ENCODE peak calls at places on chromosome 12, in eight cellular contexts. G is MCF 10A, O is GM23338, Q is PC-3, K is BJ, V is endothelial cell, T is IMR-90, Z is mammary epithelial cell. H is an unnamed sample.

GRCh38 chr12:118061011-118061875 is at the start of gene WSB2:
- DNase-seq in G (no peak), O (peak), Q (peak), K (no peak), V (peak), T (peak), Z (peak), H (peak)

GRCh38 chr12:74900232-74900631 is 309.4 kb downstream of the KCNC2 start:
- DNase-seq in G (no peak), O (no peak), Q (no peak), K (no peak), V (no peak), T (no peak), Z (no peak), H (no peak)

GRCh38 chr12:62192486-62193250 is 67.5 kb upstream of the USP15 start:
- DNase-seq in G (peak), O (peak), Q (peak), K (peak), V (peak), T (peak), Z (peak), H (peak)

GRCh38 chr12:64160021-64160717 is 61.9 kb downstream of the KICS2 start:
- DNase-seq in G (peak), O (no peak), Q (peak), K (no peak), V (no peak), T (no peak), Z (no peak), H (no peak)

GRCh38 chr12:104216461-104217058 is 981 bp downstream of the TXNRD1 start:
- DNase-seq in G (no peak), O (no peak), Q (no peak), K (no peak), V (no peak), T (no peak), Z (no peak), H (no peak)

GRCh38 chr12:87336814-87337336 is 692.3 kb downstream of the C12orf50 start:
- DNase-seq in G (no peak), O (no peak), Q (peak), K (no peak), V (no peak), T (no peak), Z (no peak), H (no peak)

GRCh38 chr12:69129014-69129413 is 110.4 kb upstream of the CPSF6 start:
- DNase-seq in G (no peak), O (no peak), Q (no peak), K (no peak), V (no peak), T (no peak), Z (no peak), H (no peak)

GRCh38 chr12:55025508-55025907 is 5.7 kb downstream of the NEUROD4 start:
- DNase-seq in G (no peak), O (no peak), Q (no peak), K (no peak), V (no peak), T (no peak), Z (no peak), H (no peak)

GRCh38 chr12:132322206-132323132 is 6.9 kb downstream of the GALNT9 start:
- DNase-seq in G (no peak), O (no peak), Q (no peak), K (no peak), V (no peak), T (no peak), Z (no peak), H (no peak)

GRCh38 chr12:79223761-79224160 is 359.2 kb downstream of the SYT1 start:
- DNase-seq in G (no peak), O (no peak), Q (no peak), K (no peak), V (no peak), T (no peak), Z (no peak), H (no peak)

DNA sequence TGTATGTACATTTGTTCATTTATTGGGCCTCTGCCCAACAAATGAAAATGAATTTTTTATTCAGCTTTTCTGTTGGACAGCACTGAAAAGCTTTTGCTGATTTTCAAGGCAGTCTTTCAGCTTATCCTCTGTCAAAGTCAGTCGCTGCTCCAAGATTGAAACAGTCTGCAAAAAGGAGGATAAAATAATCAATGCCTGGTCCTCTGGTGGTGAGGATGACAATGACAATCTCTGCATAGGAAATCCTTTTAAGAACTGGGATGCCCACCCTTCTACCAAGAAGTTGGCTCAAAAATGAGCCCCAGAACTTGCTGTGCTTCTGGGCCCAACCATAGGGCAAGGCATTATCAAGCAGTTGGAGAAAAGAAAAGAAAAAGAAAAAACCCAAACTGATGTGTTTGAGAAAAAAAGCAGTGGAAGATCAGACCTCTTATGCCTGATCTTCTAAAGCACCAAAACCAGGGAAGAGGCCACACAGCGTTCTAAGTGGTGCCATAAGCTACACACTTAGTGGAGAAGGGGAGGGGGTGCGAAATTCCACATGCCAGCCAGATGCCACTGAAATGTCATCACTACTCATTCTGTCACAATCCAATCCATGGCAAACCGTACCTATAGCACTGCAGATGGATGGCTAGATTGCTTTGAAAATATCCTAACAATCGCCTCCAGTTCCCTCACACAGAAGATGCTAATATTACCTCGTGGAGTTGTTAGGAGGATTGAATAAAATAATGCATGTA is 69.0 kb upstream of the DUSP6 start:
- DNase-seq in G (no peak), O (peak), Q (no peak), K (no peak), V (no peak), T (no peak), Z (no peak), H (no peak)
- TF ChIP-seq CTCF in G (no peak), O (peak), Q (peak), K (no peak), V (no peak), T (no peak), Z (peak), H (no peak)

DNA sequence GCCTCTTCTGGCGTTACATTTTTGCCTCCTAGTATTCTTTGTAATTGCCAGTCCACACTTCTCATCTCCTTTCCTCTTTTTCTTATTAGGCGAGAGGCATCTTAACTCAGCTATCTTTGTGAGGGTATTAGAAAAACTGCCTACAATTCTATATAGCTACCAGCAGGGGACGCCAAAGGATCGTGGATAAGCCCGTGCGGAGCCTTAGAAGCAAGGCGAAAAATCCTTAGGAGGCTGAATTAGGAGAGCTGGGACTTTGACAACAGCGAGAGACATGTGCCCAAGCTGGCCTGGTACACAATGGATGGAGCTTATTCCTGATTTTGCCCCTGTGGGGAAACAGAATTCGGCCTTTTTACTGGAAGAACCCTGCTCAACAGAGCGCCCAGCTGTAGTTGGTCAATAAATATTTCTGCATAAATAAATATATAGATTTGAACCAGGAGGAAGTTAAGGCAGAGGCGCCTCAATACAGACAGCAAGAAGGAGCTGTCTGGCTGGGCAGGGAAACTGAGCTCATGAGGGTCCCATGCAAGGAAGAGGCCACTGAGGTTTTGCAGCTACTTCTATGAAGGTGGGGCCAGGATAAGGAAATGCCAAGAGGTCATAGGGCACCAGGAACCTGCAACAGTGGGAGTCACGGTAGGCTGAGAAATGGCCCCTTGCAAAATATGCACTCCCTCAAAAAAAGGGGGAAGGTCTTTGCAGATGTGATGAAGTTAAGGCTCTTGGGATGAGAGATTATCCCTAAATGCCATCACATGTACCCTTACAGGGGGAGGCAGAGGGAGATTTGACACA is 14.6 kb upstream of the RBM19 start:
- DNase-seq in G (peak), O (peak), Q (peak), K (no peak), V (peak), T (peak), Z (peak), H (no peak)
- TF ChIP-seq CTCF in G (peak), O (peak), Q (peak), K (peak), V (peak), T (peak), Z (peak), H (peak)

GRCh38 chr12:6845395-6845794 is 4.7 kb downstream of the GNB3 start:
- DNase-seq in G (no peak), O (no peak), Q (no peak), K (no peak), V (no peak), T (no peak), Z (no peak), H (no peak)

GRCh38 chr12:6840428-6841138 is at the start of gene GNB3:
- DNase-seq in G (no peak), O (no peak), Q (no peak), K (no peak), V (no peak), T (no peak), Z (no peak), H (no peak)

GRCh38 chr12:6842075-6842474 is 1.4 kb downstream of the GNB3 start:
- DNase-seq in G (no peak), O (no peak), Q (no peak), K (no peak), V (no peak), T (no peak), Z (no peak), H (no peak)

GRCh38 chr12:6841139-6841515 is 402 bp downstream of the GNB3 start:
- DNase-seq in G (no peak), O (no peak), Q (no peak), K (no peak), V (no peak), T (no peak), Z (no peak), H (no peak)

DNA sequence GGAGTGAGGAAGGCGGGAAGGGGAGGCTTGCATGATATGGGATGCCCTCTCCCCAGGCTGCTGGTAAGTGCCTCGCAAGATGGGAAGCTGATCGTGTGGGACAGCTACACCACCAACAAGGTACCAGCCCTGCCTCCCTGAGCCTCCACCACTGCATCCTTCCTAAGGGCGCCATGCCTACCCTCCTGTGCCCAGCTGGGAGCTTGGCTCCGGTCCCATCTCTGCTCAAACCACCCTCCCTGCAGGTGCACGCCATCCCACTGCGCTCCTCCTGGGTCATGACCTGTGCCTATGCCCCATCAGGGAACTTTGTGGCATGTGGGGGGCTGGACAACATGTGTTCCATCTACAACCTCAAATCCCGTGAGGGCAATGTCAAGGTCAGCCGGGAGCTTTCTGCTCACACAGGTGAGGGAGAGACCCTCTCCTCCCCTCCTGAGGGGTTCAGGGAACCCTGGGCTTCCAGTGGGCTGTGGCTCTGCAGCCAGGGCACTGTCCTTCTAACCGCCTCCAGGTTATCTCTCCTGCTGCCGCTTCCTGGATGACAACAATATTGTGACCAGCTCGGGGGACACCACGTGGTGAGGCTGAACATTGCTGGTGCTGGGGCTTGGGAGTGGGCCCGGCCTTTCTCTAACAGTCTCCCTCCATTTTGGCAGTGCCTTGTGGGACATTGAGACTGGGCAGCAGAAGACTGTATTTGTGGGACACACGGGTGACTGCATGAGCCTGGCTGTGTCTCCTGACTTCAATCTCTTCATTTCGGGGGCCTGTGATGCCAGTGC is 2.6 kb downstream of the GNB3 start:
- DNase-seq in G (no peak), O (peak), Q (peak), K (no peak), V (peak), T (no peak), Z (no peak), H (no peak)
- TF ChIP-seq CTCF in G (no peak), O (peak), Q (peak), K (no peak), V (peak), T (no peak), Z (no peak), H (no peak)

GRCh38 chr12:127893875-127894635 is 372.9 kb upstream of the TMEM132C start:
- DNase-seq in G (no peak), O (peak), Q (peak), K (no peak), V (no peak), T (no peak), Z (no peak), H (no peak)
- TF ChIP-seq CTCF in G (no peak), O (peak), Q (peak), K (peak), V (peak), T (no peak), Z (no peak), H (no peak)

DNA sequence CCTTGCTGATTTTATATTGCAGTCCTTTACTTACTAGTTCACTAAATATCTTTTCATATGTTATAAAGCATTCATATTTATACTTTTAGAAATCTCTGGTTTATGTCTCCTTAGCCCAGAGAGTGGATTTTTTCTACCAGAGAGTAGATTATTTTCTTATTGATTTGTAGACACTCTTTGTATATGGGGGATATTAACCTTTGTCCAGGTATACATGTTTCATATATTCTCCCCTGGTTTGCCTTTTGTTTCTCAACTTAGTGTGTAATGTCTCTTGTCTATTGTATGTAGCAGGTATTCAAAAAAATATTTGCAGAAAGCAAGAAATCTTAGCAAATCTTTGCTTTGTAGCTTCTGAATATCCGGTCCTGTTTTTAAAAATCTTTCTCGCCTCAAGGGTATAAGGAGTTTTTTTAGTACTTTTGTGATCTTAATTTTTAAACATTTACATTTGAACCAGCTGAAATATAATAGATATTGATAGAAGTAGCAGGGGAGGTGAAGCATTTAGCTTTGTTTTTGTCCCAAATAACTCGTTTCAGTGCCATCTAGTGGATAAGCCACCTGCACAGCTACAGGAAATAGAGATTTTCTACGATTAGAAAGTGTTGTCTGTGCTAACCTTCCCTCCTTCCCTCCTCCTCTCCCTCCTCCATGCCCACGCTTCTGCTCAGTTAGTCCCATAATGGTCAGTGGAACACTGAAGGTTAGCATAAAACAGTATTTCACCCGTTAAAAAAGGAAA is 97.0 kb downstream of the PHETA1 start:
- DNase-seq in G (peak), O (peak), Q (peak), K (no peak), V (no peak), T (no peak), Z (no peak), H (no peak)
- TF ChIP-seq CTCF in G (no peak), O (peak), Q (peak), K (no peak), V (no peak), T (peak), Z (peak), H (no peak)

DNA sequence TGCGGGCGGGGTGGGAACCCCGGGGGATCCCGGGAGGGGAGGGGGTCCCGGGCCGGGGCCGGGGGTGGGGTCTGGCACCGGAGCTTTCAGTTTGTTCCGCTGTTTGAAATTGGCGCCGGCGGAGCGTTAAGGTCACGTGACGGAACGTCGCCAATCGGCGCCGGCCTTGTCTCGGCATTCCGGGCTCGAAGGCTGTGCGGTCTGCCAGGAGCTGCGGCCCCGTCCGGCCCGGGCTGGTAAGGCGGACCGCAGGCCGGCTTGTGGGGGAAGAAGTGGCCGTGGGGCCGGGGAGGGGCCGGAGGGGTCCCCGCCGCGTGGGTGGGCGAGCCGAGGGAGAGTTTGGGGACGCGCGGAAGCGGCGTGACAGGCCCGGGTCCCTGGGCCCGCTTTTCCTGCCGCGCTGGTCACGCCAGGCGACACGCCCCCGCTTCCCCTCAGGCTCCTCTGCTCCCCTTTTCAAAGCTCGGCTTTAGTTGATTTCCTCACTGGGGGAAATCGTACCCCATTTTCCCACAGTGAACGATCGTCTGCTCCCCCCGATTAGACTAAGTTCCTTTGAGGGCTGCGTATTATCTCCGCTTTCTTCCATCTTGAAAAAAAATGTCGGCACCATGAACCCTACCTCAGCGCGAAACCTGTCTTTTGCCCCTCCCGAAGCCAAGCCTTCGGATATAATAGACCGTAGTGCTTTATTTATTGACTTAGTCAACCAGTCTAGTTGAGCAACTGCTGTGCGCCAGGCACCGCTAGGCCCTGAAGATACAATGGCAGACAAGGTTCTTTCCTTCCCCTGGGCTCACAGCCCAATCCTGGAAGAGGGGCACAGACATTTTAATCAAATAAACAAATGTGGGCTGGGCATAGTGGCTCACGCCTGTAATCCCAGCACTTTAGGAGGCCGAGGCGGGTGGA is at the start of the genes FOXM1 and RHNO1:
- DNase-seq in G (peak), O (peak), Q (peak), K (no peak), V (peak), T (peak), Z (peak), H (peak)
- TF ChIP-seq CTCF in G (no peak), O (no peak), Q (no peak), K (peak), V (no peak), T (peak), Z (no peak), H (no peak)

GRCh38 chr12:119839201-119839600 is 37.9 kb downstream of the CIT start:
- DNase-seq in G (no peak), O (no peak), Q (no peak), K (no peak), V (no peak), T (no peak), Z (no peak), H (no peak)

GRCh38 chr12:119829439-119829838 is 47.7 kb downstream of the CIT start:
- DNase-seq in G (no peak), O (no peak), Q (no peak), K (no peak), V (no peak), T (no peak), Z (no peak), H (no peak)

GRCh38 chr12:119838781-119839180 is 38.3 kb downstream of the CIT start:
- DNase-seq in G (no peak), O (no peak), Q (no peak), K (no peak), V (no peak), T (no peak), Z (no peak), H (no peak)

GRCh38 chr12:119840617-119841016 is 36.5 kb downstream of the CIT start:
- DNase-seq in G (no peak), O (no peak), Q (no peak), K (no peak), V (no peak), T (no peak), Z (no peak), H (no peak)

DNA sequence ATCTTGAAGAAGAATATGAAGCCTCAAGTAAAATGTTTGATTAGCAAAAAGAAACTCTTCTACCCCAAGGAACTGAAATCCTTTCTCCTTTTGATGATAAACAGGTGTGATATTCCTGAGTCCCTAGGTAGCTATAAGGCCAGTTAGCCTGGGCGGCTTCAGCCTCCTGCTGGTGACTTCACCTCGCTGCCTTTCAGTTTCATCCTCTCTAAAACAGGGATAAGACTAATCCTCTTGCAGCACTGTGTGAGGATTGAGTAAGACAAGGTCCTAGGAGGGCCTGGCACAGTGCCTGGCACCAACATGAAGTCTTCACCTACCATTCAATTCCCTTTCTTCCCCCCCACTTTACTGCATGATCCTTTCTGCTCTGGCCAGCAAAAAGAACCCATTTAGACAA is 42.1 kb downstream of the CIT start:
- DNase-seq in G (peak), O (peak), Q (peak), K (no peak), V (no peak), T (peak), Z (no peak), H (no peak)
- TF ChIP-seq CTCF in G (no peak), O (peak), Q (peak), K (peak), V (no peak), T (peak), Z (peak), H (no peak)

H was measured in colonic mucosa.